ENCODE peak calls at places on chromosomes 2 and 18, in four cellular contexts. I is stimulated activated CD8-positive, alpha-beta memory T cell treated with anti-CD3 and anti-CD28 coated beads, Interleukin-2, amount 100 ng/mL, for 48 hours; U is posterior cingulate gyrus; S is frontal cortex. M is an unnamed sample.

GRCh38 chr2:110101911-110102774 is 13.5 kb downstream of the MALL start:
- DNase-seq in I (no peak), U (no peak), S (no peak), M (no peak)

GRCh38 chr2:95316466-95317122 is 19.4 kb downstream of the KCNIP3 start:
- DNase-seq in I (no peak), U (no peak), S (no peak), M (no peak)

GRCh38 chr2:189566046-189566445 is 14.5 kb downstream of the SLC40A1 start:
- DNase-seq in S (no peak), U (no peak), I (no peak), M (no peak)

GRCh38 chr2:178250429-178250828 is 56.1 kb downstream of the OSBPL6 start:
- DNase-seq in I (no peak), S (no peak), U (no peak), M (no peak)

GRCh38 chr2:120503793-120504571 is 158.0 kb downstream of the INHBB start:
- DNase-seq in I (no peak), U (no peak), S (no peak), M (no peak)

GRCh38 chr2:39481611-39482010 is 44.5 kb upstream of the MAP4K3 start:
- DNase-seq in S (no peak), I (no peak), U (no peak), M (no peak)

GRCh38 chr2:213152065-213152794 is 818 bp upstream of the IKZF2 start:
- DNase-seq in S (peak), I (no peak), U (peak), M (no peak)

GRCh38 chr18:31876707-31877106 is 66.2 kb downstream of the TRAPPC8 start:
- DNase-seq in I (no peak), S (no peak), U (no peak), M (no peak)

GRCh38 chr2:216774620-216775019 is 79.3 kb upstream of the IGFBP5 start:
- DNase-seq in U (no peak), S (no peak), I (no peak), M (no peak)

GRCh38 chr2:240947607-240948006 is 41.5 kb downstream of the CROCC2 start:
- DNase-seq in S (no peak), I (no peak), U (no peak), M (no peak)

GRCh38 chr18:55549474-55550104 is 38.4 kb downstream of the TCF4 start:
- DNase-seq in U (no peak), S (no peak), I (no peak), M (no peak)

GRCh38 chr2:60213865-60214657 is 339.4 kb downstream of the BCL11A start:
- DNase-seq in U (no peak), S (no peak), I (no peak), M (no peak)

GRCh38 chr18:427005-427404 is 73.5 kb downstream of the COLEC12 start:
- DNase-seq in S (no peak), U (no peak), I (no peak), M (no peak)

GRCh38 chr2:120763516-120763915 is 27.8 kb downstream of the GLI2 start:
- DNase-seq in S (no peak), U (no peak), I (no peak), M (no peak)

GRCh38 chr18:46042571-46043123 is 29.4 kb downstream of the PSTPIP2 start:
- DNase-seq in I (no peak), U (no peak), S (no peak), M (no peak)

GRCh38 chr2:217469203-217469810 is 533.5 kb downstream of the TNS1 start:
- DNase-seq in S (no peak), U (no peak), I (no peak), M (no peak)

GRCh38 chr2:233928594-233929351 is 11.6 kb downstream of the TRPM8 start:
- DNase-seq in U (peak), I (peak), S (no peak), M (no peak)

GRCh38 chr18:62312851-62313250 is 12.3 kb upstream of the TNFRSF11A start:
- DNase-seq in I (no peak), U (no peak), S (no peak), M (no peak)

GRCh38 chr2:197198890-197199289 is 111.7 kb downstream of the ANKRD44 start:
- DNase-seq in S (no peak), I (peak), U (peak), M (peak)

GRCh38 chr2:179277429-179278196 is 13.0 kb upstream of the SESTD1 start:
- DNase-seq in U (no peak), S (no peak), I (no peak), M (no peak)

GRCh38 chr2:56382466-56382865 is 198.7 kb downstream of the CCDC85A start:
- DNase-seq in I (no peak), S (no peak), U (no peak), M (no peak)

GRCh38 chr2:190333928-190334327 is 9.5 kb upstream of the INPP1 start:
- DNase-seq in U (no peak), S (no peak), I (no peak), M (no peak)

GRCh38 chr2:206556357-206556949 is 85.8 kb upstream of the FAM237A start:
- DNase-seq in U (no peak), I (no peak), S (no peak), M (no peak)

GRCh38 chr2:94987074-94988020 is 38.2 kb upstream of the MAL start:
- DNase-seq in U (no peak), I (no peak), S (no peak), M (no peak)

GRCh38 chr2:195094330-195094729 is 562.7 kb upstream of the SLC39A10 start:
- DNase-seq in S (no peak), I (no peak), U (no peak), M (no peak)

GRCh38 chr18:45596048-45596447 is 19.2 kb upstream of the SLC14A2 start:
- DNase-seq in S (no peak), I (no peak), U (no peak), M (no peak)

GRCh38 chr2:105626391-105626990 is 118.2 kb upstream of the NCK2 start:
- DNase-seq in S (no peak), I (no peak), U (no peak), M (no peak)

GRCh38 chr2:71897836-71898235 is 249.8 kb downstream of the CYP26B1 start:
- DNase-seq in U (no peak), I (no peak), S (no peak), M (no peak)

GRCh38 chr2:3659447-3660432 is 1.7 kb downstream of the ALLC start:
- DNase-seq in S (no peak), I (no peak), U (no peak), M (no peak)

GRCh38 chr2:8537572-8538155 is 144.2 kb upstream of the ID2 start:
- DNase-seq in U (no peak), I (no peak), S (no peak), M (no peak)

GRCh38 chr2:232887171-232887850 is 17.2 kb downstream of the SNORC start:
- DNase-seq in S (no peak), U (no peak), I (no peak), M (peak)

GRCh38 chr18:6374935-6375529 is 39.7 kb downstream of the L3MBTL4 start:
- DNase-seq in S (no peak), I (no peak), U (no peak), M (no peak)

GRCh38 chr2:85269959-85270358 is 57.8 kb downstream of the TGOLN2 start:
- DNase-seq in I (no peak), S (no peak), U (no peak), M (no peak)

GRCh38 chr2:238136820-238137537 is 1.5 kb upstream of the KLHL30 start:
- DNase-seq in I (no peak), S (no peak), U (no peak), M (no peak)